ENCODE peak calls at places on chromosomes 7 and 10, in ten cellular contexts. T is transverse colon; P is CD8-positive, alpha-beta T cell; L is brain microvascular endothelial cell; M is fibroblast of lung; F is tibial artery; E is MM.1S; C is breast epithelium; Z is sigmoid colon; Y is endothelial cell of umbilical vein. B is an unnamed sample.
A peak's percentile ranks its signal among the peaks of the same experiment; 100 is the strongest.

GRCh38 chr10:70337201-70337651 is 45.2 kb downstream of the LRRC20 start:
- DNase-seq in Z (peak; percentile 36), L (no peak), Y (no peak), E (no peak), C (no peak), P (no peak), F (no peak), M (peak; percentile 77), T (peak; percentile 4), B (no peak)

GRCh38 chr7:16850772-16851466 is 30.9 kb downstream of the AGR3 start:
- DNase-seq in C (no peak), F (no peak), Y (no peak), L (no peak), T (no peak), Z (no peak), M (no peak), P (no peak), E (no peak), B (no peak)

GRCh38 chr10:49737474-49738201 is 24.5 kb downstream of the OGDHL start:
- DNase-seq in T (no peak), L (no peak), Z (no peak), P (no peak), F (no peak), Y (no peak), C (peak; percentile 9), M (no peak), E (no peak), B (peak; percentile 41)

GRCh38 chr7:974172-974571 is 1.2 kb downstream of the COX19 start:
- DNase-seq in C (no peak), L (no peak), M (no peak), Y (no peak), T (no peak), E (no peak), Z (no peak), P (no peak), F (no peak), B (no peak)

GRCh38 chr10:120460776-120461175 is 3.7 kb downstream of the PLPP4 start:
- DNase-seq in Z (no peak), P (no peak), C (no peak), Y (peak; percentile 91), F (no peak), L (peak; percentile 93), M (peak; percentile 100), T (no peak), E (no peak), B (no peak)

GRCh38 chr10:44946201-44946600 is 13.4 kb upstream of the RASSF4 start:
- DNase-seq in M (peak; percentile 36), P (no peak), T (no peak), E (no peak), Y (no peak), C (no peak), F (no peak), L (no peak), Z (no peak), B (no peak)

GRCh38 chr10:22714524-22715289 is at the start of gene PIP4K2A:
- DNase-seq in P (peak; percentile 76), Z (peak; percentile 84), F (peak; percentile 57), C (peak; percentile 37), E (peak; percentile 80), Y (peak; percentile 58), T (peak; percentile 82), L (peak; percentile 21), M (peak; percentile 76), B (no peak)

GRCh38 chr10:104485632-104486031 is 132.0 kb downstream of the CFAP58 start:
- DNase-seq in L (no peak), P (no peak), Z (no peak), Y (no peak), C (no peak), T (no peak), M (no peak), E (no peak), F (no peak), B (no peak)

GRCh38 chr7:79458796-79459195 is 5.3 kb upstream of the MAGI2 start:
- DNase-seq in M (no peak), F (peak; percentile 42), T (no peak), C (no peak), L (no peak), Z (no peak), P (no peak), E (no peak), Y (no peak), B (no peak)

GRCh38 chr7:1741751-1742554 is 71.9 kb downstream of the ELFN1 start:
- DNase-seq in E (peak; percentile 62), C (no peak), Z (no peak), F (no peak), M (no peak), Y (no peak), T (peak; percentile 20), L (no peak), P (no peak), B (no peak)

GRCh38 chr10:32357056-32357735 is 10.2 kb upstream of the EPC1 start:
- DNase-seq in L (no peak), F (no peak), C (no peak), M (no peak), T (no peak), P (no peak), Z (no peak), Y (no peak), E (no peak), B (no peak)
- H3K4me3 ChIP-seq in L (no peak overlapping the region), F (no peak overlapping the region), C (no peak overlapping the region), M (no peak overlapping the region), T (no peak overlapping the region), P (no peak overlapping the region), Z (no peak overlapping the region), Y (no peak overlapping the region), E (no peak overlapping the region), B (no peak overlapping the region)

GRCh38 chr7:14585232-14585631 is 317.3 kb downstream of the DGKB start:
- DNase-seq in E (no peak), M (no peak), P (no peak), Y (no peak), C (no peak), Z (no peak), F (no peak), T (no peak), L (no peak), B (no peak)

GRCh38 chr7:14590206-14590605 is 312.3 kb downstream of the DGKB start:
- DNase-seq in L (peak; percentile 20), M (peak; percentile 1), Z (no peak), E (no peak), F (no peak), P (no peak), C (no peak), Y (no peak), T (no peak), B (no peak)
- TF ChIP-seq CTCF in L (no peak), M (no peak), Z (no peak), E (no peak), F (no peak), P (no peak), C (no peak), Y (no peak), T (no peak), B (no peak)

GRCh38 chr10:131000737-131001136 is 310.8 kb downstream of the TCERG1L start:
- DNase-seq in Z (no peak), C (no peak), P (no peak), F (no peak), L (no peak), E (no peak), M (no peak), Y (no peak), T (no peak), B (peak; percentile 33)

GRCh38 chr10:131001438-131001837 is 310.1 kb downstream of the TCERG1L start:
- DNase-seq in P (no peak), L (no peak), F (no peak), Y (no peak), C (no peak), M (no peak), T (no peak), Z (no peak), E (no peak), B (no peak)

GRCh38 chr10:131003455-131003854 is 308.1 kb downstream of the TCERG1L start:
- DNase-seq in M (no peak), L (no peak), Z (no peak), T (no peak), F (no peak), P (no peak), E (no peak), Y (no peak), C (no peak), B (peak; percentile 9)

GRCh38 chr10:131000244-131000643 is 311.3 kb downstream of the TCERG1L start:
- DNase-seq in M (no peak), F (no peak), C (no peak), P (no peak), Y (no peak), T (no peak), Z (no peak), E (no peak), L (no peak), B (no peak)

GRCh38 chr10:131002031-131002861 is 309.3 kb downstream of the TCERG1L start:
- DNase-seq in E (no peak), C (no peak), Y (no peak), F (no peak), M (no peak), Z (no peak), T (no peak), P (no peak), L (no peak), B (peak; percentile 40)
- H3K27ac ChIP-seq in E (no peak overlapping the region), C (no peak overlapping the region), Y (no peak overlapping the region), F (no peak overlapping the region), M (no peak overlapping the region), Z (no peak overlapping the region), T (no peak overlapping the region), P (no peak overlapping the region), L (no peak overlapping the region), B (no peak overlapping the region)

GRCh38 chr10:133336131-133337078 is at the start of gene CALY:
- DNase-seq in Z (no peak), C (no peak), L (no peak), F (no peak), T (peak; percentile 62), E (no peak), M (no peak), Y (no peak), P (peak; percentile 90), B (no peak)
- H3K4me3 ChIP-seq in Z (peak within 1 kb of the TSS; percentile 26), C (peak within 1 kb of the TSS; percentile 44), L (no peak within 1 kb of the TSS), F (peak within 1 kb of the TSS; percentile 42), T (peak within 1 kb of the TSS; percentile 8), E (no peak within 1 kb of the TSS), M (no peak within 1 kb of the TSS), Y (no peak within 1 kb of the TSS), P (peak within 1 kb of the TSS; percentile 79), B (peak within 1 kb of the TSS; percentile 69)

B was measured in coronary artery.